ENCODE peak calls at places on chromosomes 12 and 14, in eight cellular contexts. One of them, this sample, is unnamed.

GRCh38 chr14:81638656-81639055 is 105.0 kb upstream of the SEL1L start:
- DNase-seq in iPS-NIHi11: no peak
- DNase-seq in putamen: no peak
- DNase-seq in A549: no peak
- DNase-seq in SK-N-SH: no peak
- DNase-seq in mesenchymal stem cell: no peak
- DNase-seq in stimulated activated CD8-positive, alpha-beta memory T cell treated with anti-CD3 and anti-CD28 coated beads, Interleukin-15, amount 100 ng/mL, for 24 hours: no peak
- DNase-seq in activated T-helper 9 cell treated with anti-CD3 and anti-CD28 coated beads, Interleukin-2, amount 50 U/mL, for 16 hours: no peak
- DNase-seq in this sample: no peak

GRCh38 chr12:6383572-6384498 is at the start of gene LTBR:
- DNase-seq in iPS-NIHi11: peak; percentile 88
- DNase-seq in putamen: peak; percentile 73
- DNase-seq in A549: peak; percentile 91
- DNase-seq in SK-N-SH: no peak
- DNase-seq in mesenchymal stem cell: peak; percentile 95
- DNase-seq in stimulated activated CD8-positive, alpha-beta memory T cell treated with anti-CD3 and anti-CD28 coated beads, Interleukin-15, amount 100 ng/mL, for 24 hours: no peak
- DNase-seq in activated T-helper 9 cell treated with anti-CD3 and anti-CD28 coated beads, Interleukin-2, amount 50 U/mL, for 16 hours: no peak
- DNase-seq in this sample: peak; percentile 76

GRCh38 chr12:27207626-27208413 is 36.3 kb upstream of the STK38L start:
- DNase-seq in iPS-NIHi11: no peak
- DNase-seq in putamen: no peak
- DNase-seq in A549: no peak
- DNase-seq in SK-N-SH: no peak
- DNase-seq in mesenchymal stem cell: no peak
- DNase-seq in stimulated activated CD8-positive, alpha-beta memory T cell treated with anti-CD3 and anti-CD28 coated beads, Interleukin-15, amount 100 ng/mL, for 24 hours: no peak
- DNase-seq in activated T-helper 9 cell treated with anti-CD3 and anti-CD28 coated beads, Interleukin-2, amount 50 U/mL, for 16 hours: no peak
- DNase-seq in this sample: no peak

GRCh38 chr14:104446611-104447010 is 133.0 kb upstream of the C14orf180 start:
- DNase-seq in iPS-NIHi11: no peak
- DNase-seq in putamen: no peak
- DNase-seq in A549: no peak
- DNase-seq in SK-N-SH: no peak
- DNase-seq in mesenchymal stem cell: no peak
- DNase-seq in stimulated activated CD8-positive, alpha-beta memory T cell treated with anti-CD3 and anti-CD28 coated beads, Interleukin-15, amount 100 ng/mL, for 24 hours: no peak
- DNase-seq in activated T-helper 9 cell treated with anti-CD3 and anti-CD28 coated beads, Interleukin-2, amount 50 U/mL, for 16 hours: no peak
- DNase-seq in this sample: no peak

GRCh38 chr12:29072631-29073030 is 76.4 kb upstream of the FAR2 start:
- DNase-seq in iPS-NIHi11: no peak
- DNase-seq in putamen: no peak
- DNase-seq in A549: no peak
- DNase-seq in SK-N-SH: no peak
- DNase-seq in mesenchymal stem cell: no peak
- DNase-seq in stimulated activated CD8-positive, alpha-beta memory T cell treated with anti-CD3 and anti-CD28 coated beads, Interleukin-15, amount 100 ng/mL, for 24 hours: no peak
- DNase-seq in activated T-helper 9 cell treated with anti-CD3 and anti-CD28 coated beads, Interleukin-2, amount 50 U/mL, for 16 hours: no peak
- DNase-seq in this sample: no peak

GRCh38 chr12:12986775-12987332 is 13.2 kb downstream of the HEBP1 start:
- DNase-seq in iPS-NIHi11: no peak
- DNase-seq in putamen: no peak
- DNase-seq in A549: no peak
- DNase-seq in SK-N-SH: no peak
- DNase-seq in mesenchymal stem cell: no peak
- DNase-seq in stimulated activated CD8-positive, alpha-beta memory T cell treated with anti-CD3 and anti-CD28 coated beads, Interleukin-15, amount 100 ng/mL, for 24 hours: no peak
- DNase-seq in activated T-helper 9 cell treated with anti-CD3 and anti-CD28 coated beads, Interleukin-2, amount 50 U/mL, for 16 hours: no peak
- DNase-seq in this sample: no peak

GRCh38 chr12:53675701-53676607 is at the start of gene ATP5MC2:
- DNase-seq in iPS-NIHi11: peak; percentile 97
- DNase-seq in putamen: peak; percentile 100
- DNase-seq in A549: peak; percentile 100
- DNase-seq in SK-N-SH: peak; percentile 98
- DNase-seq in mesenchymal stem cell: peak; percentile 98
- DNase-seq in stimulated activated CD8-positive, alpha-beta memory T cell treated with anti-CD3 and anti-CD28 coated beads, Interleukin-15, amount 100 ng/mL, for 24 hours: peak; percentile 94
- DNase-seq in activated T-helper 9 cell treated with anti-CD3 and anti-CD28 coated beads, Interleukin-2, amount 50 U/mL, for 16 hours: peak; percentile 96
- DNase-seq in this sample: peak; percentile 99

GRCh38 chr12:57632369-57632897 is 568 bp downstream of the B4GALNT1 start:
- DNase-seq in iPS-NIHi11: peak; percentile 57
- DNase-seq in putamen: no peak
- DNase-seq in A549: peak; percentile 43
- DNase-seq in SK-N-SH: peak; percentile 84
- DNase-seq in mesenchymal stem cell: peak; percentile 32
- DNase-seq in stimulated activated CD8-positive, alpha-beta memory T cell treated with anti-CD3 and anti-CD28 coated beads, Interleukin-15, amount 100 ng/mL, for 24 hours: no peak
- DNase-seq in activated T-helper 9 cell treated with anti-CD3 and anti-CD28 coated beads, Interleukin-2, amount 50 U/mL, for 16 hours: no peak
- DNase-seq in this sample: no peak

GRCh38 chr14:37474191-37474590 is 120.9 kb downstream of the FOXA1 start:
- DNase-seq in iPS-NIHi11: no peak
- DNase-seq in putamen: no peak
- DNase-seq in A549: no peak
- DNase-seq in SK-N-SH: no peak
- DNase-seq in mesenchymal stem cell: no peak
- DNase-seq in stimulated activated CD8-positive, alpha-beta memory T cell treated with anti-CD3 and anti-CD28 coated beads, Interleukin-15, amount 100 ng/mL, for 24 hours: no peak
- DNase-seq in activated T-helper 9 cell treated with anti-CD3 and anti-CD28 coated beads, Interleukin-2, amount 50 U/mL, for 16 hours: no peak
- DNase-seq in this sample: no peak

GRCh38 chr14:90062852-90063539 is 1.2 kb downstream of the KCNK13 start:
- DNase-seq in iPS-NIHi11: no peak
- DNase-seq in putamen: no peak
- DNase-seq in A549: no peak
- DNase-seq in SK-N-SH: no peak
- DNase-seq in mesenchymal stem cell: no peak
- DNase-seq in stimulated activated CD8-positive, alpha-beta memory T cell treated with anti-CD3 and anti-CD28 coated beads, Interleukin-15, amount 100 ng/mL, for 24 hours: no peak
- DNase-seq in activated T-helper 9 cell treated with anti-CD3 and anti-CD28 coated beads, Interleukin-2, amount 50 U/mL, for 16 hours: no peak
- DNase-seq in this sample: no peak

GRCh38 chr14:63405715-63406114 is 87.0 kb upstream of the GPHB5 start:
- DNase-seq in iPS-NIHi11: no peak
- DNase-seq in putamen: no peak
- DNase-seq in A549: no peak
- DNase-seq in SK-N-SH: no peak
- DNase-seq in mesenchymal stem cell: no peak
- DNase-seq in stimulated activated CD8-positive, alpha-beta memory T cell treated with anti-CD3 and anti-CD28 coated beads, Interleukin-15, amount 100 ng/mL, for 24 hours: no peak
- DNase-seq in activated T-helper 9 cell treated with anti-CD3 and anti-CD28 coated beads, Interleukin-2, amount 50 U/mL, for 16 hours: no peak
- DNase-seq in this sample: no peak

GRCh38 chr14:96205994-96206392 is 1.4 kb downstream of the BDKRB2 start:
- DNase-seq in iPS-NIHi11: no peak
- DNase-seq in putamen: no peak
- DNase-seq in A549: no peak
- DNase-seq in SK-N-SH: no peak
- DNase-seq in mesenchymal stem cell: no peak
- DNase-seq in stimulated activated CD8-positive, alpha-beta memory T cell treated with anti-CD3 and anti-CD28 coated beads, Interleukin-15, amount 100 ng/mL, for 24 hours: no peak
- DNase-seq in activated T-helper 9 cell treated with anti-CD3 and anti-CD28 coated beads, Interleukin-2, amount 50 U/mL, for 16 hours: no peak
- DNase-seq in this sample: no peak

GRCh38 chr12:52295663-52296062 is 4.3 kb upstream of the KRT81 start:
- DNase-seq in iPS-NIHi11: no peak
- DNase-seq in putamen: no peak
- DNase-seq in A549: no peak
- DNase-seq in SK-N-SH: no peak
- DNase-seq in mesenchymal stem cell: no peak
- DNase-seq in stimulated activated CD8-positive, alpha-beta memory T cell treated with anti-CD3 and anti-CD28 coated beads, Interleukin-15, amount 100 ng/mL, for 24 hours: no peak
- DNase-seq in activated T-helper 9 cell treated with anti-CD3 and anti-CD28 coated beads, Interleukin-2, amount 50 U/mL, for 16 hours: no peak
- DNase-seq in this sample: no peak

This sample was measured in AG04450.